ENCODE peak calls at places on chromosomes 6 and 20, in seven cellular contexts. C is OCI-LY7, L is WERI-Rb-1, H is HepG2, O is lower lobe of right lung, Y is heart right ventricle, U is tibial nerve. F is an unnamed sample. For H3K9me3, the result is how much of the 10 kb centered on the place peaks cover.

GRCh38 chr6:72348926-72349325 is 272.9 kb upstream of the KCNQ5 start:
- DNase-seq in C (no peak), L (no peak), H (no peak), O (no peak), Y (no peak), U (no peak), F (no peak)

GRCh38 chr6:12529364-12530019 is 187.1 kb upstream of the PHACTR1 start:
- DNase-seq in C (no peak), L (no peak), H (no peak), O (no peak), Y (no peak), U (no peak), F (no peak)

GRCh38 chr20:9955646-9956045 is 79.1 kb upstream of the ANKEF1 start:
- DNase-seq in C (no peak), L (no peak), H (no peak), O (no peak), Y (no peak), U (no peak), F (no peak)

GRCh38 chr6:157281570-157281969 is 41.7 kb downstream of the TMEM242 start:
- DNase-seq in C (peak), L (peak), H (no peak), O (no peak), Y (peak), U (no peak), F (no peak)

GRCh38 chr6:48615041-48615440 is 504.0 kb upstream of the PTCHD4 start:
- DNase-seq in C (no peak), L (no peak), H (no peak), O (no peak), Y (no peak), U (no peak), F (no peak)

GRCh38 chr20:41358230-41358629 is 8.4 kb downstream of the EMILIN3 start:
- DNase-seq in C (no peak), L (no peak), H (no peak), O (no peak), Y (no peak), U (no peak), F (no peak)

GRCh38 chr6:152270301-152270925 is 366.7 kb downstream of the SYNE1 start:
- DNase-seq in C (no peak), L (no peak), H (no peak), O (no peak), Y (no peak), U (no peak), F (no peak)

GRCh38 chr6:4322846-4323309 is 187.5 kb upstream of the ECI2 start:
- DNase-seq in C (no peak), L (no peak), H (no peak), O (no peak), Y (no peak), U (no peak), F (no peak)

GRCh38 chr20:37096415-37097039 is 730 bp upstream of the RBL1 start:
- DNase-seq in C (peak), L (no peak), H (no peak), O (no peak), Y (no peak), U (no peak), F (no peak)

GRCh38 chr6:157946865-157947532 is 34.7 kb upstream of the SYNJ2 start:
- DNase-seq in C (peak), L (no peak), H (peak), O (no peak), Y (no peak), U (no peak), F (no peak)

GRCh38 chr20:62737971-62738881 is 29.6 kb downstream of the NTSR1 start:
- DNase-seq in C (no peak), L (no peak), H (no peak), O (peak), Y (no peak), U (no peak), F (no peak)

GRCh38 chr6:139109558-139109957 is 25.3 kb upstream of the HECA start:
- DNase-seq in C (peak), L (peak), H (peak), O (no peak), Y (peak), U (no peak), F (no peak)

GRCh38 chr6:39330476-39330875 is 8.0 kb upstream of the KCNK16 start:
- DNase-seq in C (no peak), L (no peak), H (no peak), O (no peak), Y (peak), U (no peak), F (no peak)

GRCh38 chr6:2890981-2891767 is 11.9 kb downstream of the SERPINB9 start:
- DNase-seq in C (peak), L (no peak), H (no peak), O (no peak), Y (no peak), U (no peak), F (no peak)

GRCh38 chr6:166112580-166112979 is 55.1 kb downstream of the TBXT start:
- DNase-seq in C (no peak), L (no peak), H (peak), O (no peak), Y (no peak), U (no peak), F (no peak)

GRCh38 chr20:53918949-53919361 is 151.4 kb downstream of the BCAS1 start:
- DNase-seq in C (peak), L (peak), H (no peak), O (no peak), Y (no peak), U (no peak), F (no peak)

GRCh38 chr20:3889489-3890409 is 562 bp downstream of the PANK2 start:
- DNase-seq in C (peak), L (peak), H (peak), O (peak), Y (peak), U (no peak), F (no peak)

GRCh38 chr6:137589067-137589848 is 95.1 kb upstream of the OLIG3 start:
- DNase-seq in C (peak), L (peak), H (peak), O (no peak), Y (no peak), U (no peak), F (no peak)

GRCh38 chr20:9506964-9507369 is 7.4 kb upstream of the LAMP5 start:
- DNase-seq in C (no peak), L (no peak), H (no peak), O (no peak), Y (no peak), U (no peak), F (no peak)

GRCh38 chr20:57716202-57716601 is 6.4 kb upstream of the PMEPA1 start:
- DNase-seq in C (no peak), L (no peak), H (no peak), O (no peak), Y (no peak), U (no peak), F (no peak)

GRCh38 chr6:137883400-137883888 is 16.4 kb downstream of the TNFAIP3 start:
- DNase-seq in C (no peak), L (no peak), H (no peak), O (no peak), Y (no peak), U (no peak), F (no peak)

GRCh38 chr6:1094306-1094705 is 217.6 kb upstream of the FOXQ1 start:
- DNase-seq in C (no peak), L (no peak), H (no peak), O (no peak), Y (no peak), U (no peak), F (no peak)

GRCh38 chr20:15613530-15613929 is 959.7 kb downstream of the KIF16B start:
- DNase-seq in C (no peak), L (no peak), H (no peak), O (no peak), Y (peak), U (no peak), F (no peak)

GRCh38 chr6:13979284-13980171 is 54.8 kb downstream of the RNF182 start:
- DNase-seq in C (no peak), L (no peak), H (no peak), O (no peak), Y (no peak), U (no peak), F (no peak)

GRCh38 chr20:2734899-2735298 is 42.3 kb downstream of the EBF4 start:
- DNase-seq in C (no peak), L (no peak), H (no peak), O (no peak), Y (no peak), U (no peak), F (no peak)

GRCh38 chr6:166275714-166276166 is 32.5 kb downstream of the PRR18 start:
- DNase-seq in C (peak), L (peak), H (peak), O (peak), Y (peak), U (peak), F (no peak)

GRCh38 chr6:79613912-79614311 is 17.2 kb upstream of the SH3BGRL2 start:
- DNase-seq in C (no peak), L (no peak), H (no peak), O (no peak), Y (no peak), U (no peak), F (no peak)

GRCh38 chr6:117280922-117281321 is 15.6 kb downstream of the VGLL2 start:
- DNase-seq in C (no peak), L (peak), H (peak), O (no peak), Y (no peak), U (no peak), F (no peak)

GRCh38 chr6:91497770-91498169 is 910.9 kb upstream of the MAP3K7 start:
- DNase-seq in C (no peak), L (no peak), H (no peak), O (no peak), Y (no peak), U (no peak), F (no peak)

GRCh38 chr20:57517904-57518303 is 7.0 kb downstream of the CTCFL start:
- DNase-seq in C (no peak), L (no peak), H (no peak), O (no peak), Y (no peak), U (no peak), F (no peak)

GRCh38 chr20:62003567-62004405 is 61.9 kb downstream of the TAF4 start:
- DNase-seq in C (peak), L (no peak), H (no peak), O (no peak), Y (no peak), U (no peak), F (no peak)

GRCh38 chr20:49762940-49763766 is 49.5 kb upstream of the B4GALT5 start:
- DNase-seq in C (no peak), L (no peak), H (no peak), O (no peak), Y (no peak), U (no peak), F (no peak)

GRCh38 chr6:138162104-138162946 is 586 bp downstream of the ARFGEF3 start:
- DNase-seq in C (no peak), L (no peak), H (no peak), O (peak), Y (no peak), U (no peak), F (no peak)

GRCh38 chr20:20368414-20369352 is 779 bp downstream of the INSM1 start:
- DNase-seq in C (no peak), L (peak), H (no peak), O (no peak), Y (no peak), U (no peak), F (no peak)

GRCh38 chr20:24050119-24050518 is 61.5 kb upstream of the GGTLC1 start:
- DNase-seq in C (no peak), L (no peak), H (no peak), O (no peak), Y (no peak), U (no peak), F (no peak)

GRCh38 chr6:155778336-155778735 is 322.7 kb upstream of the NOX3 start:
- DNase-seq in C (no peak), L (no peak), H (no peak), O (no peak), Y (no peak), U (no peak), F (no peak)

GRCh38 chr6:27451660-27452390 is 21.1 kb downstream of the ZNF184 start:
- DNase-seq in C (no peak), L (no peak), H (no peak), O (no peak), Y (no peak), U (no peak), F (no peak)
- H3K9me3 ChIP-seq in C (half or more), L (half or more), H (half or more), O (half or more), Y (half or more), U (under half), F (half or more)

GRCh38 chr20:51768759-51769517 is 748 bp upstream of the ATP9A start:
- DNase-seq in C (no peak), L (no peak), H (no peak), O (no peak), Y (no peak), U (no peak), F (no peak)
- TF ChIP-seq CTCF in C (no peak), L (no peak), H (no peak), O (no peak), Y (no peak), U (no peak), F (no peak)

GRCh38 chr6:130420911-130421310 is 55.1 kb downstream of the TMEM200A start:
- DNase-seq in C (no peak), L (no peak), H (no peak), O (no peak), Y (no peak), U (no peak), F (no peak)

GRCh38 chr6:130412556-130413290 is 46.9 kb downstream of the TMEM200A start:
- DNase-seq in C (no peak), L (no peak), H (no peak), O (no peak), Y (no peak), U (no peak), F (no peak)

GRCh38 chr6:130421567-130421966 is 55.8 kb downstream of the TMEM200A start:
- DNase-seq in C (no peak), L (no peak), H (no peak), O (no peak), Y (no peak), U (no peak), F (no peak)

GRCh38 chr6:130423044-130423443 is 57.2 kb downstream of the TMEM200A start:
- DNase-seq in C (no peak), L (no peak), H (no peak), O (no peak), Y (no peak), U (no peak), F (no peak)

GRCh38 chr6:130417951-130418350 is 52.1 kb downstream of the TMEM200A start:
- DNase-seq in C (no peak), L (no peak), H (no peak), O (no peak), Y (no peak), U (no peak), F (no peak)
- H3K27ac ChIP-seq in C (no peak), L (no peak), H (no peak), O (no peak), Y (no peak), U (no peak), F (no peak)

GRCh38 chr6:10412165-10412947 is 2.5 kb downstream of the TFAP2A start:
- DNase-seq in C (peak), L (no peak), H (no peak), O (peak), Y (no peak), U (no peak), F (no peak)
- H3K9me3 ChIP-seq in C (under half), L (under half), H (under half), O (under half), Y (under half), U (under half), F (under half)

GRCh38 chr20:46710149-46710913 is 882 bp downstream of the SLC2A10 start:
- DNase-seq in C (no peak), L (no peak), H (no peak), O (no peak), Y (no peak), U (no peak), F (no peak)

GRCh38 chr20:46709459-46710148 is at the start of gene SLC2A10:
- DNase-seq in C (no peak), L (no peak), H (peak), O (peak), Y (peak), U (peak), F (no peak)

GRCh38 chr20:46706242-46706641 is 3.2 kb upstream of the SLC2A10 start:
- DNase-seq in C (no peak), L (no peak), H (no peak), O (no peak), Y (no peak), U (no peak), F (no peak)

GRCh38 chr20:46709055-46709458 is 392 bp upstream of the SLC2A10 start:
- DNase-seq in C (no peak), L (no peak), H (no peak), O (no peak), Y (no peak), U (no peak), F (no peak)

GRCh38 chr20:46708172-46708860 is 1.1 kb upstream of the SLC2A10 start:
- DNase-seq in C (no peak), L (peak), H (peak), O (no peak), Y (no peak), U (no peak), F (no peak)
- TF ChIP-seq CTCF in C (no peak), L (peak), H (peak), O (no peak), Y (no peak), U (no peak), F (no peak)